ENCODE peak calls at places on chromosomes 7 and 10, in five cellular contexts. N is H1, J is NT2/D1, G is GM12878, U is HepG2. M is an unnamed sample.

GRCh38 chr7:128419262-128419661 is 9.5 kb upstream of the IMPDH1 start:
- DNase-seq in N (no peak), J (no peak), G (no peak), U (no peak), M (no peak)

GRCh38 chr10:61971016-61971350 is 69.5 kb downstream of the ARID5B start:
- DNase-seq in N (no peak), J (no peak), G (no peak), U (no peak), M (no peak)

GRCh38 chr10:26480909-26481703 is 43.0 kb downstream of the APBB1IP start:
- DNase-seq in N (no peak), J (no peak), G (no peak), U (no peak), M (no peak)

GRCh38 chr10:43295436-43295835 is 28.6 kb upstream of the RASGEF1A start:
- DNase-seq in N (no peak), J (no peak), G (no peak), U (no peak), M (no peak)

GRCh38 chr10:70616761-70617160 is 14.2 kb upstream of the PRF1 start:
- DNase-seq in N (no peak), J (no peak), G (no peak), U (no peak), M (no peak)

GRCh38 chr7:141739250-141739649 is 1.1 kb downstream of the SSBP1 start:
- DNase-seq in N (no peak), J (no peak), G (no peak), U (no peak), M (no peak)

GRCh38 chr7:87474533-87475358 is 734 bp downstream of the ABCB4 start:
- DNase-seq in N (no peak), J (no peak), G (peak), U (no peak), M (peak)

GRCh38 chr10:64959116-64959515 is 1437.9 kb downstream of the REEP3 start:
- DNase-seq in N (no peak), J (no peak), G (no peak), U (no peak), M (no peak)

GRCh38 chr10:89342219-89342966 is 14.6 kb downstream of the IFIT3 start:
- DNase-seq in N (no peak), J (no peak), G (no peak), U (no peak), M (no peak)

GRCh38 chr7:109763611-109764010 is 1193.9 kb downstream of the DNAJB9 start:
- DNase-seq in N (no peak), J (no peak), G (no peak), U (no peak), M (no peak)

GRCh38 chr10:21831986-21832735 is 171.4 kb downstream of the DNAJC1 start:
- DNase-seq in N (no peak), J (no peak), G (no peak), U (no peak), M (no peak)

GRCh38 chr7:32059289-32060045 is 10.7 kb downstream of the PDE1C start:
- DNase-seq in N (no peak), J (no peak), G (no peak), U (no peak), M (no peak)
- TF ChIP-seq SUZ12 in N (no peak), J (no peak), G (no peak), U (no peak), M (no peak)

GRCh38 chr7:5526190-5527037 is 102.8 kb upstream of the TNRC18 start:
- DNase-seq in N (no peak), J (no peak), G (no peak), U (peak), M (no peak)
- TF ChIP-seq SUZ12 in N (no peak), J (no peak), G (no peak), U (no peak), M (no peak)

GRCh38 chr7:151754142-151754590 is 122.7 kb downstream of the PRKAG2 start:
- DNase-seq in N (peak), J (peak), G (no peak), U (peak), M (peak)
- TF ChIP-seq SUZ12 in N (no peak), J (no peak), G (no peak), U (no peak), M (no peak)

GRCh38 chr10:49709934-49710333 is 30.5 kb downstream of the C10orf53 start:
- DNase-seq in N (no peak), J (no peak), G (no peak), U (no peak), M (no peak)

GRCh38 chr10:49713266-49713665 is 33.8 kb downstream of the C10orf53 start:
- DNase-seq in N (no peak), J (no peak), G (no peak), U (no peak), M (no peak)

GRCh38 chr10:49707585-49707984 is 28.1 kb downstream of the C10orf53 start:
- DNase-seq in N (no peak), J (no peak), G (no peak), U (no peak), M (no peak)

GRCh38 chr10:49710966-49711365 is 31.5 kb downstream of the C10orf53 start:
- DNase-seq in N (no peak), J (no peak), G (no peak), U (no peak), M (no peak)
- TF ChIP-seq SUZ12 in N (no peak), J (no peak), G (no peak), U (no peak), M (no peak)

GRCh38 chr10:132698211-132698751 is 87.7 kb downstream of the NKX6-2 start:
- DNase-seq in N (no peak), J (no peak), G (no peak), U (no peak), M (no peak)
- TF ChIP-seq SUZ12 in N (no peak), J (no peak), G (no peak), U (no peak), M (no peak)

DNA sequence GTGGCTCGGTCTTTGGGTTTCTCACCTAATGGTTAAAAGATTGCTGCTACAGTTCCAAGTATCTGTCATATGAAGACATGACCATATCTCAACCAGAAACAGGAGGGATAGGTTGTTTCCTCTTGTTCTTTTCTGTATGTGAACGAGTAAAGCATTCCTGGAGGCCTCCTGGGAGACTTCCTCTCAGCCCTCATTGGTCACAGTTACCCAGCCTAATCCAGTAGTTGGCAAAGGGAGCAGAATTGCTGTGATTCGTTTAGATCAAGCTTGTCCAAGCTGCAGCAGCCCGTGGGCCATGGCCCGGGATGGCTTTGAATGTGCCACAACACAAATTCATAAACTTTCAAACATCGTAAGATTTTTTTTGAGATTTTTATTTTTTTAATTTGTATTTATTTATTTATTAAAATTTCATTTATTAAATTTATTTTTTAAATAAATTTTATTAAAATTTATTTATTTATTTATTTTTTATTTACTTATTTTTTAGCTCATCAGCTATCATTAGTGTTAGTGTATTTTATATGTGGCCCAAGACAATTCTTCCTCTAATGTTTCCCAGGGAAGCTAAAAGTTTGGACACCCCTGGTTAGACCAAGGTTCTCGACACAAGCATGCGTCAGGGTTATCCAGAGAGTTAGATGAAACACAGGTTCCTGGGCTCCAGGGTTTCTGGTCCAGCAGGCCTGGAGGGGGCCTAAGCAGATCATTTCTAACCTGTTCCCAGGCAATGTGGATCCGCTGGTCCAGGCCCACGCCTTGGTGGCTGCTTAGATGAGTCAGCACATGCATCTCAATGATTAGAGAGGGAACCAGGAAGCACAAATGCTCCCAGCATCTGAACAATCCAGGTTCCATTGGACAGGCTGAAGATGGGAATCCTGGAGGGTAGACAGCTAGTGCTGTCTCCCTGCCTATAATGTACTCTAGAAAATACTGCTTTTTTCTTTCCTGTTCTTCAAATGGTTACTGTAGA is 25.6 kb downstream of the CDC123 start:
- DNase-seq in N (no peak), J (no peak), G (no peak), U (peak), M (no peak)
- TF ChIP-seq SUZ12 in N (no peak), J (no peak), G (no peak), U (no peak), M (no peak)

M was measured in HEK293T.